ENCODE peak calls at places on chromosomes 13 and 19, in six cellular contexts. One of them, this sample, is unnamed.

GRCh38 chr19:5893907-5894703 is 9.5 kb downstream of the NDUFA11 start:
- DNase-seq in fibroblast of lung: no peak
- DNase-seq in GM12864: no peak
- DNase-seq in esophagus squamous epithelium: no peak
- DNase-seq in dorsolateral prefrontal cortex: no peak
- DNase-seq in IMR-90: no peak
- DNase-seq in this sample: peak

GRCh38 chr19:55165952-55166529 is 372 bp downstream of the DNAAF3 start:
- DNase-seq in fibroblast of lung: peak
- DNase-seq in GM12864: no peak
- DNase-seq in esophagus squamous epithelium: no peak
- DNase-seq in dorsolateral prefrontal cortex: no peak
- DNase-seq in IMR-90: peak
- DNase-seq in this sample: peak

GRCh38 chr13:96090240-96091101 is 564 bp downstream of the HS6ST3 start:
- DNase-seq in fibroblast of lung: no peak
- DNase-seq in GM12864: no peak
- DNase-seq in esophagus squamous epithelium: no peak
- DNase-seq in dorsolateral prefrontal cortex: no peak
- DNase-seq in IMR-90: no peak
- DNase-seq in this sample: peak

GRCh38 chr13:57557979-57558529 is 73.5 kb upstream of the PCDH17 start:
- DNase-seq in fibroblast of lung: peak
- DNase-seq in GM12864: no peak
- DNase-seq in esophagus squamous epithelium: no peak
- DNase-seq in dorsolateral prefrontal cortex: no peak
- DNase-seq in IMR-90: no peak
- DNase-seq in this sample: no peak

GRCh38 chr19:17938092-17938845 is 5.5 kb downstream of the CCDC124 start:
- DNase-seq in fibroblast of lung: peak
- DNase-seq in GM12864: no peak
- DNase-seq in esophagus squamous epithelium: no peak
- DNase-seq in dorsolateral prefrontal cortex: peak
- DNase-seq in IMR-90: peak
- DNase-seq in this sample: peak

GRCh38 chr19:29098863-29099481 is 114.0 kb downstream of the UQCRFS1 start:
- DNase-seq in fibroblast of lung: peak
- DNase-seq in GM12864: no peak
- DNase-seq in esophagus squamous epithelium: no peak
- DNase-seq in dorsolateral prefrontal cortex: no peak
- DNase-seq in IMR-90: peak
- DNase-seq in this sample: no peak

GRCh38 chr19:47093841-47094240 is 19.7 kb downstream of the ZC3H4 start:
- DNase-seq in fibroblast of lung: no peak
- DNase-seq in GM12864: peak
- DNase-seq in esophagus squamous epithelium: no peak
- DNase-seq in dorsolateral prefrontal cortex: no peak
- DNase-seq in IMR-90: no peak
- DNase-seq in this sample: peak

GRCh38 chr13:109743706-109744453 is 42.5 kb downstream of the IRS2 start:
- DNase-seq in fibroblast of lung: peak
- DNase-seq in GM12864: no peak
- DNase-seq in esophagus squamous epithelium: no peak
- DNase-seq in dorsolateral prefrontal cortex: no peak
- DNase-seq in IMR-90: peak
- DNase-seq in this sample: no peak

GRCh38 chr13:31793246-31793645 is 53.9 kb downstream of the RXFP2 start:
- DNase-seq in fibroblast of lung: peak
- DNase-seq in GM12864: no peak
- DNase-seq in esophagus squamous epithelium: no peak
- DNase-seq in dorsolateral prefrontal cortex: no peak
- DNase-seq in IMR-90: peak
- DNase-seq in this sample: no peak

GRCh38 chr13:95156208-95156607 is 145.0 kb downstream of the ABCC4 start:
- DNase-seq in fibroblast of lung: peak
- DNase-seq in GM12864: no peak
- DNase-seq in esophagus squamous epithelium: no peak
- DNase-seq in dorsolateral prefrontal cortex: no peak
- DNase-seq in IMR-90: peak
- DNase-seq in this sample: no peak

GRCh38 chr19:6292006-6292405 is 12.2 kb upstream of the MLLT1 start:
- DNase-seq in fibroblast of lung: peak
- DNase-seq in GM12864: no peak
- DNase-seq in esophagus squamous epithelium: no peak
- DNase-seq in dorsolateral prefrontal cortex: no peak
- DNase-seq in IMR-90: no peak
- DNase-seq in this sample: no peak

GRCh38 chr19:30565680-30566079 is 193.5 kb downstream of the ZNF536 start:
- DNase-seq in fibroblast of lung: no peak
- DNase-seq in GM12864: no peak
- DNase-seq in esophagus squamous epithelium: no peak
- DNase-seq in dorsolateral prefrontal cortex: no peak
- DNase-seq in IMR-90: no peak
- DNase-seq in this sample: no peak

GRCh38 chr13:97743946-97744345 is 209.5 kb upstream of the IPO5 start:
- DNase-seq in fibroblast of lung: peak
- DNase-seq in GM12864: no peak
- DNase-seq in esophagus squamous epithelium: no peak
- DNase-seq in dorsolateral prefrontal cortex: no peak
- DNase-seq in IMR-90: no peak
- DNase-seq in this sample: no peak

GRCh38 chr13:109691689-109692088 is 94.7 kb downstream of the IRS2 start:
- DNase-seq in fibroblast of lung: no peak
- DNase-seq in GM12864: no peak
- DNase-seq in esophagus squamous epithelium: no peak
- DNase-seq in dorsolateral prefrontal cortex: no peak
- DNase-seq in IMR-90: no peak
- DNase-seq in this sample: no peak

GRCh38 chr19:3969435-3970312 is 1.2 kb downstream of the DAPK3 start:
- DNase-seq in fibroblast of lung: peak
- DNase-seq in GM12864: no peak
- DNase-seq in esophagus squamous epithelium: no peak
- DNase-seq in dorsolateral prefrontal cortex: no peak
- DNase-seq in IMR-90: peak
- DNase-seq in this sample: peak

GRCh38 chr13:95709101-95709500 is 32.2 kb downstream of the DNAJC3 start:
- DNase-seq in fibroblast of lung: peak
- DNase-seq in GM12864: no peak
- DNase-seq in esophagus squamous epithelium: no peak
- DNase-seq in dorsolateral prefrontal cortex: no peak
- DNase-seq in IMR-90: no peak
- DNase-seq in this sample: no peak

GRCh38 chr13:50261502-50261901 is 246.3 kb downstream of the KCNRG start:
- DNase-seq in fibroblast of lung: no peak
- DNase-seq in GM12864: no peak
- DNase-seq in esophagus squamous epithelium: no peak
- DNase-seq in dorsolateral prefrontal cortex: no peak
- DNase-seq in IMR-90: no peak
- DNase-seq in this sample: no peak

GRCh38 chr13:90427322-90428272 is 919.9 kb upstream of the MIR17HG start:
- DNase-seq in fibroblast of lung: no peak
- DNase-seq in GM12864: no peak
- DNase-seq in esophagus squamous epithelium: no peak
- DNase-seq in dorsolateral prefrontal cortex: no peak
- DNase-seq in IMR-90: no peak
- DNase-seq in this sample: no peak
- TF ChIP-seq CTCF in fibroblast of lung: no peak
- TF ChIP-seq CTCF in GM12864: no peak
- TF ChIP-seq CTCF in esophagus squamous epithelium: no peak
- TF ChIP-seq CTCF in dorsolateral prefrontal cortex: no peak
- TF ChIP-seq CTCF in IMR-90: no peak
- TF ChIP-seq CTCF in this sample: no peak

GRCh38 chr13:112942689-112943308 is 26.2 kb upstream of the MCF2L start:
- DNase-seq in fibroblast of lung: peak
- DNase-seq in GM12864: peak
- DNase-seq in esophagus squamous epithelium: peak
- DNase-seq in dorsolateral prefrontal cortex: peak
- DNase-seq in IMR-90: peak
- DNase-seq in this sample: peak
- TF ChIP-seq CTCF in fibroblast of lung: peak
- TF ChIP-seq CTCF in GM12864: peak
- TF ChIP-seq CTCF in esophagus squamous epithelium: peak
- TF ChIP-seq CTCF in dorsolateral prefrontal cortex: peak
- TF ChIP-seq CTCF in IMR-90: peak
- TF ChIP-seq CTCF in this sample: peak

DNA sequence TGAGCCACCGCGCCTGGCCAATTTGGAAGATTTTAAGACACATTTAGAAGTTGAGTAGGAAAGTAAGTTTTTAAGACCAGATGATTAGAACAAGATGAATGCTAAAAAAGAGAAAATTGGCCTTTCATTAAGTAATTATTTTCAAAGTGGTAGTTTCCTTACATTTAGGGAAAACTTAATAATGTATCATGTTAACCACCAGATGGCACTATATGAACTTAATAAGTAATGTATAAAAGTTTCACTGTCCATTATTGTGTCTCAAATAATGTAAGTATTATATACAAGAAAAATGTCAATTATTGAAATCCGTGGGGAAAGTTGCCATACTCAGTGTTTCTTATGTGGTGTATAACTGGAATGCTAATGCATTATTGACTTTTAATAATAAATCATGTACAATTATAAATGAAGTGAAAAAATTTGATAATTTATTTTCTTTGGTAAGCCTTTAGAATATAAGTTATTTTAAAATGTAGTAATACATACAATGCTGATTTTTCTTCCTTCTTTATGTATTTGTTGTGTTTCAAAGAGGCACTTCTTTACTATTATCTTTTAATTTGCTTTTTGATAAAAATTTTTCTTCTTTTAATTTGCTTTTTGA is 29.2 kb downstream of the COG6 start:
- DNase-seq in fibroblast of lung: peak
- DNase-seq in GM12864: no peak
- DNase-seq in esophagus squamous epithelium: no peak
- DNase-seq in dorsolateral prefrontal cortex: no peak
- DNase-seq in IMR-90: peak
- DNase-seq in this sample: no peak
- TF ChIP-seq CTCF in fibroblast of lung: no peak
- TF ChIP-seq CTCF in GM12864: peak
- TF ChIP-seq CTCF in esophagus squamous epithelium: peak
- TF ChIP-seq CTCF in dorsolateral prefrontal cortex: peak
- TF ChIP-seq CTCF in IMR-90: peak
- TF ChIP-seq CTCF in this sample: peak

DNA sequence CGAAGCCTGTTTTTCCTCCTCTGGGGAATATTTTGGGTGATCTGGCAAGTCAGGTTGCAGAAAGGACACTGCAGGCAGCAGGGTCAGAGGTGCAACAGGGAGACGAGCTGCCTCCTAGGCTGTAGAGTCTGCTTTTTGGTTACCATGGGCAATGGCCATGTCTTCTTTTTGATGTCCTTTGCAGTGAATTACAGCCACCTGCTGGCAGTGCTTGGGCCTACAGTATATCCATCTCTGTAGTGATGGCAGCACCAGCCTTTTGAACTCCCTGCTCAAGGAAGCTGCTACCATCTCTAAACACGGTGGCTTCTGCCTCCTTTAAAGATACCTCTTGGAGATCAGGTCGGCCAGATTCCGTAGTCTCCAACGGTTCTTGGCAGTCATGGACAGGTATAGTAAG is 73.9 kb downstream of the WTIP start:
- DNase-seq in fibroblast of lung: peak
- DNase-seq in GM12864: no peak
- DNase-seq in esophagus squamous epithelium: no peak
- DNase-seq in dorsolateral prefrontal cortex: no peak
- DNase-seq in IMR-90: no peak
- DNase-seq in this sample: no peak
- TF ChIP-seq CTCF in fibroblast of lung: peak
- TF ChIP-seq CTCF in GM12864: peak
- TF ChIP-seq CTCF in esophagus squamous epithelium: no peak
- TF ChIP-seq CTCF in dorsolateral prefrontal cortex: no peak
- TF ChIP-seq CTCF in IMR-90: peak
- TF ChIP-seq CTCF in this sample: no peak

DNA sequence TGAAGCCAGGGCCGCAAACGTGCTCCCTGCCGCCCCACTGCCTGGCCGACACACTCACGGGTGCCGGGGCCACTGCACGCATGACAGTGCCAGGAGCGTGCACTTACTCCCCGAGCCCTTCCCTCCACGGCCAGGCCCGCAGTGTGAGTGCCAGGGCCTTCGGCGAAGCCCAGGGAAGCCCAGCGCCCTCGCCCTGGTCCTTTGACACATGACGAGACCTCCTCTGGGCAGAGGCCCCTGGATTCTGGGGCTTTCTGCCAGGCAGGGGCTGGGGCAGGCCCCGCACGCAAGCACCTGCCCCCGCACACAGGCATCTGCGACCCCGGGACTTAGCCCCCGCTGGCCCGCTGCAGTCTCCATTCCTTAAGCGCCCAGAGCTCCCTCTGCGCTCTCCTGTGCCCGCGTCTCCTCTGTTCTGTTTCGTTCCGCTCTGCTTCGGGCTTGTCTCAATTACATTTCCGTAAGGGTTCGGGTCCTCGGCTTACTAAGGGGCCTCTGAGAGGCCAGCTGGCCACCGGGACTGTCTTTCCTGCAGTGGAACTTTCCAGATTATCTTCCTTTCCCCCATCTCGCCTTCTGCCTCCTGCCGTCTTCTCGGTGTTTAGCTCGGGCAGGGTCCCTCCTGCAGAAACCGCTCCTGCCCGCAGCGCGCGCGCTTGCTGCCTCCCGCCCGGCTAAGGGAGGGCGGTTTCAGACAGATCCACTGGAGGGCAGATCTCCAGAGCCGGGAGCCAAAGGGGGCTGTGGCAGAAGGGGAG is 98.8 kb downstream of the ING1 start:
- DNase-seq in fibroblast of lung: peak
- DNase-seq in GM12864: no peak
- DNase-seq in esophagus squamous epithelium: no peak
- DNase-seq in dorsolateral prefrontal cortex: no peak
- DNase-seq in IMR-90: no peak
- DNase-seq in this sample: no peak
- TF ChIP-seq CTCF in fibroblast of lung: peak
- TF ChIP-seq CTCF in GM12864: no peak
- TF ChIP-seq CTCF in esophagus squamous epithelium: no peak
- TF ChIP-seq CTCF in dorsolateral prefrontal cortex: no peak
- TF ChIP-seq CTCF in IMR-90: no peak
- TF ChIP-seq CTCF in this sample: no peak